ENCODE peak calls at places on chromosomes 1 and 21, in eight cellular contexts. F, C, L, K, Z, V, T and P are unnamed samples.
A peak's percentile ranks its signal among the peaks of the same experiment; 100 is the strongest.

GRCh38 chr1:168092566-168093355 is 44.0 kb downstream of the GPR161 start:
- DNase-seq in F (peak; percentile 20), C (no peak), L (no peak), K (peak; percentile 40), Z (no peak), V (no peak), T (peak; percentile 62), P (no peak)

GRCh38 chr1:225834417-225835329 is 24.7 kb downstream of the EPHX1 start:
- DNase-seq in F (peak; percentile 83), C (peak; percentile 87), L (no peak), K (peak; percentile 46), Z (no peak), V (peak; percentile 49), T (peak; percentile 97), P (peak; percentile 82)

GRCh38 chr1:207352560-207352959 is 31.1 kb downstream of the CD55 start:
- DNase-seq in F (no peak), C (no peak), L (no peak), K (no peak), Z (no peak), V (peak; percentile 47), T (no peak), P (no peak)

GRCh38 chr1:229148041-229148671 is 122.8 kb upstream of the RAB4A start:
- DNase-seq in F (no peak), C (no peak), L (no peak), K (peak; percentile 68), Z (no peak), V (no peak), T (peak; percentile 37), P (no peak)

GRCh38 chr21:44723177-44724131 is 12.1 kb upstream of the TSPEAR start:
- DNase-seq in F (no peak), C (no peak), L (no peak), K (no peak), Z (no peak), V (no peak), T (no peak), P (no peak)

GRCh38 chr1:22044690-22045420 is 7.7 kb upstream of the CDC42 start:
- DNase-seq in F (peak; percentile 86), C (no peak), L (no peak), K (peak; percentile 67), Z (peak; percentile 51), V (peak; percentile 55), T (peak; percentile 80), P (no peak)

GRCh38 chr1:209585672-209586071 is 2.2 kb downstream of the CAMK1G start:
- DNase-seq in F (no peak), C (peak; percentile 64), L (no peak), K (peak; percentile 48), Z (no peak), V (peak; percentile 16), T (peak; percentile 51), P (no peak)

GRCh38 chr1:219329606-219330005 is 155.9 kb downstream of the LYPLAL1 start:
- DNase-seq in F (peak; percentile 49), C (no peak), L (peak; percentile 78), K (no peak), Z (peak; percentile 66), V (peak; percentile 75), T (peak; percentile 45), P (no peak)

GRCh38 chr21:31293986-31294385 is 50.1 kb downstream of the TIAM1 start:
- DNase-seq in F (peak; percentile 62), C (no peak), L (peak; percentile 13), K (peak; percentile 67), Z (peak; percentile 92), V (peak; percentile 90), T (peak; percentile 92), P (peak; percentile 22)

GRCh38 chr1:47611992-47612391 is 174.1 kb downstream of the FOXD2 start:
- DNase-seq in F (no peak), C (no peak), L (no peak), K (no peak), Z (no peak), V (no peak), T (no peak), P (no peak)

GRCh38 chr1:20008391-20008841 is 29.0 kb upstream of the PLA2G2A start:
- DNase-seq in F (no peak), C (no peak), L (no peak), K (peak; percentile 49), Z (no peak), V (peak; percentile 1), T (peak; percentile 99), P (peak; percentile 19)

GRCh38 chr1:24642481-24643361 is at the start of gene SRRM1:
- DNase-seq in F (peak; percentile 100), C (peak; percentile 100), L (peak; percentile 100), K (peak; percentile 100), Z (peak; percentile 100), V (peak; percentile 100), T (peak; percentile 100), P (peak; percentile 99)
- TF ChIP-seq CTCF in F (peak; percentile 20), C (no peak), L (no peak), K (no peak), Z (peak; percentile 19), V (peak; percentile 25), T (peak; percentile 20), P (no peak)

GRCh38 chr1:15848929-15849774 is 1.6 kb downstream of the SPEN start:
- DNase-seq in F (peak; percentile 62), C (peak; percentile 86), L (peak; percentile 94), K (peak; percentile 92), Z (peak; percentile 85), V (peak; percentile 83), T (peak; percentile 82), P (peak; percentile 47)

GRCh38 chr1:15851251-15852035 is 3.9 kb downstream of the SPEN start:
- DNase-seq in F (no peak), C (no peak), L (peak; percentile 46), K (no peak), Z (no peak), V (no peak), T (no peak), P (no peak)

GRCh38 chr1:15849775-15850449 is 2.4 kb downstream of the SPEN start:
- DNase-seq in F (no peak), C (no peak), L (peak; percentile 78), K (peak; percentile 79), Z (peak; percentile 53), V (peak; percentile 59), T (peak; percentile 49), P (no peak)

GRCh38 chr1:15852036-15852827 is 4.7 kb downstream of the SPEN start:
- DNase-seq in F (no peak), C (no peak), L (peak; percentile 18), K (no peak), Z (no peak), V (peak; percentile 20), T (no peak), P (no peak)

DNA sequence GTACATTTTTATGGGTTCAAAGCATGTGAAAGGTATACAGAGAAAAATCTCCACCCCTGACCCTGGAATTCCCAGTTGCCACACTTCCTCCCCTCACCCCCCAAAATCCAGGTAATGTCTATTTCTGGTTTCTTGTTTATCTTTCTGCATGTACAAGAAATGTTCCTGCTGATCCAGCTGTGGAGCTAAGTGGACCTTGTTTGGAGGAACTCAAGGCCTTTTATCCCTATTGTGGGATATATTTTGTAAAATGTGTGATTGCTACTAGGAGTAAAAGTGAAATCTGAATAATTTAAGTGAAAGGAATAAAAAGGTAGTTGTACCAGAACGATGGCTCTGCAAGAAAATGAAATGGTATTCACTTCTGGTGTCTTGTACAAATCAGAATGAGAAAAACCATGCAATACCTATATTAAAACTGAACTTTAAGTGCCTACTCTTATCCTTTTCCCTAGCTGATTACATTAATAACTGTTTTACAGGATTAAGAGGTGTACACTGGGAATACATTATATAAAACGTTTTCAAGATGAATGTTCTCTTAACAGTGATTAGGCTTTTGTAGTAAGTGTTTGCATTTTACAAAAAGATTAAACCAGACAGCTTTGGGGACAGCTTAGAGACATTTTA is 3.1 kb downstream of the SPEN start:
- DNase-seq in F (no peak), C (no peak), L (peak; percentile 36), K (peak; percentile 24), Z (no peak), V (peak; percentile 13), T (no peak), P (no peak)
- H3K4me3 ChIP-seq in F (peak overlapping the region; percentile 90), C (peak overlapping the region; percentile 95), L (no peak overlapping the region), K (peak overlapping the region; percentile 97), Z (peak overlapping the region; percentile 93), V (peak overlapping the region; percentile 96), T (no peak overlapping the region), P (peak overlapping the region; percentile 75)

GRCh38 chr1:157136133-157136532 is 2.1 kb downstream of the ETV3 start:
- DNase-seq in F (no peak), C (no peak), L (no peak), K (no peak), Z (no peak), V (no peak), T (no peak), P (no peak)

GRCh38 chr1:157137773-157138219 is 399 bp downstream of the ETV3 start:
- DNase-seq in F (no peak), C (no peak), L (no peak), K (no peak), Z (no peak), V (no peak), T (no peak), P (no peak)

GRCh38 chr1:157138220-157139124 is at the start of gene ETV3:
- DNase-seq in F (peak; percentile 78), C (peak; percentile 94), L (peak; percentile 91), K (peak; percentile 95), Z (peak; percentile 93), V (peak; percentile 95), T (peak; percentile 96), P (peak; percentile 64)

GRCh38 chr1:157135646-157136045 is 2.5 kb downstream of the ETV3 start:
- DNase-seq in F (no peak), C (no peak), L (no peak), K (peak; percentile 21), Z (no peak), V (no peak), T (no peak), P (no peak)

DNA sequence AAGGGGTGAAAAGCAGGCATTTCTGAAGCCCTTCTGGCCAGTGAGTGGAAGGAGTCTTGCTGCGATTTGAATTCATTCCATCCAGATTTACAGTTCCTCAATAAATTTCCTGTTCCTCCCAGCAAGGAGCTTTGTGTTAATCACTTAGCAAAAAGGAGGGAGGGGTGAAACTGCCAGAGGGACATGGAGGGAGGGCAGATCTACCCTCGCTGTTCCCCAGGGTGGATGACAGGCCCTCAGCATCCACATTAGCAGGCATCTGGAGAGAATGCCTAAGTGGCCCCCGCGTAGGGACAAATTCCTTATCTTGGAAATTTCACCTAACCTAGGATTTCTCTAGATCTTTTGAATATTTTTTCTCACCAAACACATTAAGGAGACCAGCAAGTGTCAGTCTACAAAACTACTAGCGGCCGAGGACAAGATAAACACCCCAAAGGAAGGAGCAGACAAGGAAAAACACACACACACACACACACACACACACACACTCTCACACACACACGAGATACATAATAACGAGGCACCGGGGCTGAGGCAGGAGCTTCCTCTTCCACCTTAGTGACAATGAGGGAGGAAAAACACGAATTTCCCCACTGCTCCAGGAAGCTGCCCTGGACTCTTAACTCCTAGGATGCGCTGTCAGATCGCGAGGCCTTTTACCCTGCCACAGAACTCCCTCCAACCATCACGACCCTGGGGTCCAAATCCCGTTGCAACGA is 983 bp downstream of the ETV3 start:
- DNase-seq in F (no peak), C (no peak), L (peak; percentile 32), K (peak; percentile 42), Z (no peak), V (peak; percentile 22), T (peak; percentile 35), P (no peak)
- TF ChIP-seq CTCF in F (no peak), C (no peak), L (no peak), K (no peak), Z (no peak), V (no peak), T (no peak), P (no peak)

DNA sequence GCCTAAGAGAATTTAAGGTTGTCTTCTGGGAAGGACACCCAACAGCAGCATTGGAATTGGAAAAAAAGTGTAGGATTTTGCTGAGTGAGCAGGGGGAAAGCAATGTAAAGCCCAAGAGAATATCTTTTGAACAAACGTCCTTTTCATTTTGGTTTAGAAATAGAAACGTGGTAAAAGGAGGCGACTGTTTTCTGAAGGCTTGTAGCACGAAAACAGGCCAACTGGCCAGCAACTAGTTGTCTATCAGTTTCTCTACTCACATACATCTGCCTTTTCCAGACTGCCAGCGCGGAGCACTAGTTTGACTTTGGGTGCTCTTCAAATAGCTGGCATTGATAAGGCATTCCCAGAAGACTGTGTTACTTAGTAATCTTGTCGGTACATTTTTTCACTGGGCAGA is 1.2 kb upstream of the LRRC8C start:
- DNase-seq in F (no peak), C (no peak), L (no peak), K (no peak), Z (no peak), V (no peak), T (peak; percentile 38), P (no peak)
- H3K4me3 ChIP-seq in F (no peak overlapping the region), C (peak overlapping the region; percentile 81), L (peak overlapping the region; percentile 72), K (no peak overlapping the region), Z (no peak overlapping the region), V (no peak overlapping the region), T (no peak overlapping the region), P (no peak overlapping the region)